ENCODE peak calls at places on chromosomes 12 and 14, in seven cellular contexts. One of them, this sample, is unnamed.

GRCh38 chr12:3107071-3107583 is 29.9 kb downstream of the TSPAN9 start:
- DNase-seq in effector CD4-positive, alpha-beta T cell: no peak
- DNase-seq in GM18507: no peak
- DNase-seq in stimulated activated CD4-positive, alpha-beta T cell treated with anti-CD3 and anti-CD28 coated beads, Interleukin-12 subunit alpha, Interleukin-12 subunit beta, amount 100 ng/mL, for 4 hours: no peak
- DNase-seq in suprapubic skin: no peak
- DNase-seq in central memory CD4-positive, alpha-beta T cell: no peak
- DNase-seq in NCI-H748 treated with DMSO at 0.1 percent for 48 hours: no peak
- DNase-seq in this sample: no peak

GRCh38 chr12:90280564-90281058 is 572.0 kb upstream of the ATP2B1 start:
- DNase-seq in central memory CD4-positive, alpha-beta T cell: no peak
- DNase-seq in GM18507: no peak
- DNase-seq in effector CD4-positive, alpha-beta T cell: no peak
- DNase-seq in NCI-H748 treated with DMSO at 0.1 percent for 48 hours: no peak
- DNase-seq in stimulated activated CD4-positive, alpha-beta T cell treated with anti-CD3 and anti-CD28 coated beads, Interleukin-12 subunit alpha, Interleukin-12 subunit beta, amount 100 ng/mL, for 4 hours: no peak
- DNase-seq in suprapubic skin: no peak
- DNase-seq in this sample: no peak

GRCh38 chr12:16939871-16940306 is 333.9 kb upstream of the LMO3 start:
- DNase-seq in NCI-H748 treated with DMSO at 0.1 percent for 48 hours: peak
- DNase-seq in suprapubic skin: no peak
- DNase-seq in central memory CD4-positive, alpha-beta T cell: no peak
- DNase-seq in GM18507: peak
- DNase-seq in stimulated activated CD4-positive, alpha-beta T cell treated with anti-CD3 and anti-CD28 coated beads, Interleukin-12 subunit alpha, Interleukin-12 subunit beta, amount 100 ng/mL, for 4 hours: no peak
- DNase-seq in effector CD4-positive, alpha-beta T cell: no peak
- DNase-seq in this sample: peak

GRCh38 chr14:87430810-87431209 is 562.2 kb downstream of the GALC start:
- DNase-seq in effector CD4-positive, alpha-beta T cell: no peak
- DNase-seq in NCI-H748 treated with DMSO at 0.1 percent for 48 hours: no peak
- DNase-seq in GM18507: no peak
- DNase-seq in central memory CD4-positive, alpha-beta T cell: no peak
- DNase-seq in stimulated activated CD4-positive, alpha-beta T cell treated with anti-CD3 and anti-CD28 coated beads, Interleukin-12 subunit alpha, Interleukin-12 subunit beta, amount 100 ng/mL, for 4 hours: no peak
- DNase-seq in suprapubic skin: no peak
- DNase-seq in this sample: no peak

GRCh38 chr12:131555197-131555820 is 155.6 kb upstream of the SFSWAP start:
- DNase-seq in suprapubic skin: no peak
- DNase-seq in NCI-H748 treated with DMSO at 0.1 percent for 48 hours: no peak
- DNase-seq in effector CD4-positive, alpha-beta T cell: no peak
- DNase-seq in stimulated activated CD4-positive, alpha-beta T cell treated with anti-CD3 and anti-CD28 coated beads, Interleukin-12 subunit alpha, Interleukin-12 subunit beta, amount 100 ng/mL, for 4 hours: no peak
- DNase-seq in GM18507: no peak
- DNase-seq in central memory CD4-positive, alpha-beta T cell: no peak
- DNase-seq in this sample: no peak

GRCh38 chr12:31872831-31873604 is 86.2 kb upstream of the RESF1 start:
- DNase-seq in GM18507: no peak
- DNase-seq in suprapubic skin: no peak
- DNase-seq in central memory CD4-positive, alpha-beta T cell: no peak
- DNase-seq in NCI-H748 treated with DMSO at 0.1 percent for 48 hours: no peak
- DNase-seq in effector CD4-positive, alpha-beta T cell: no peak
- DNase-seq in stimulated activated CD4-positive, alpha-beta T cell treated with anti-CD3 and anti-CD28 coated beads, Interleukin-12 subunit alpha, Interleukin-12 subunit beta, amount 100 ng/mL, for 4 hours: no peak
- DNase-seq in this sample: no peak

GRCh38 chr14:104913413-104913812 is 11.3 kb upstream of the PLD4 start:
- DNase-seq in central memory CD4-positive, alpha-beta T cell: no peak
- DNase-seq in GM18507: no peak
- DNase-seq in effector CD4-positive, alpha-beta T cell: no peak
- DNase-seq in suprapubic skin: peak
- DNase-seq in NCI-H748 treated with DMSO at 0.1 percent for 48 hours: no peak
- DNase-seq in stimulated activated CD4-positive, alpha-beta T cell treated with anti-CD3 and anti-CD28 coated beads, Interleukin-12 subunit alpha, Interleukin-12 subunit beta, amount 100 ng/mL, for 4 hours: no peak
- DNase-seq in this sample: no peak

GRCh38 chr14:101705733-101706508 is 55.6 kb upstream of the PPP2R5C start:
- DNase-seq in GM18507: no peak
- DNase-seq in central memory CD4-positive, alpha-beta T cell: peak
- DNase-seq in effector CD4-positive, alpha-beta T cell: peak
- DNase-seq in suprapubic skin: no peak
- DNase-seq in stimulated activated CD4-positive, alpha-beta T cell treated with anti-CD3 and anti-CD28 coated beads, Interleukin-12 subunit alpha, Interleukin-12 subunit beta, amount 100 ng/mL, for 4 hours: peak
- DNase-seq in NCI-H748 treated with DMSO at 0.1 percent for 48 hours: no peak
- DNase-seq in this sample: no peak

GRCh38 chr14:50389668-50390441 is 6.8 kb downstream of the CDKL1 start:
- DNase-seq in central memory CD4-positive, alpha-beta T cell: no peak
- DNase-seq in NCI-H748 treated with DMSO at 0.1 percent for 48 hours: no peak
- DNase-seq in suprapubic skin: no peak
- DNase-seq in stimulated activated CD4-positive, alpha-beta T cell treated with anti-CD3 and anti-CD28 coated beads, Interleukin-12 subunit alpha, Interleukin-12 subunit beta, amount 100 ng/mL, for 4 hours: no peak
- DNase-seq in GM18507: no peak
- DNase-seq in effector CD4-positive, alpha-beta T cell: no peak
- DNase-seq in this sample: no peak

GRCh38 chr12:64890873-64891468 is 66.5 kb downstream of the TBC1D30 start:
- DNase-seq in effector CD4-positive, alpha-beta T cell: no peak
- DNase-seq in stimulated activated CD4-positive, alpha-beta T cell treated with anti-CD3 and anti-CD28 coated beads, Interleukin-12 subunit alpha, Interleukin-12 subunit beta, amount 100 ng/mL, for 4 hours: no peak
- DNase-seq in NCI-H748 treated with DMSO at 0.1 percent for 48 hours: peak
- DNase-seq in central memory CD4-positive, alpha-beta T cell: peak
- DNase-seq in GM18507: peak
- DNase-seq in suprapubic skin: no peak
- DNase-seq in this sample: peak

GRCh38 chr12:116337312-116337711 is 59.8 kb upstream of the MED13L start:
- DNase-seq in suprapubic skin: no peak
- DNase-seq in central memory CD4-positive, alpha-beta T cell: no peak
- DNase-seq in effector CD4-positive, alpha-beta T cell: no peak
- DNase-seq in stimulated activated CD4-positive, alpha-beta T cell treated with anti-CD3 and anti-CD28 coated beads, Interleukin-12 subunit alpha, Interleukin-12 subunit beta, amount 100 ng/mL, for 4 hours: no peak
- DNase-seq in NCI-H748 treated with DMSO at 0.1 percent for 48 hours: no peak
- DNase-seq in GM18507: no peak
- DNase-seq in this sample: no peak

GRCh38 chr12:75943730-75944096 is 87.9 kb downstream of the PHLDA1 start:
- DNase-seq in central memory CD4-positive, alpha-beta T cell: no peak
- DNase-seq in stimulated activated CD4-positive, alpha-beta T cell treated with anti-CD3 and anti-CD28 coated beads, Interleukin-12 subunit alpha, Interleukin-12 subunit beta, amount 100 ng/mL, for 4 hours: no peak
- DNase-seq in suprapubic skin: no peak
- DNase-seq in effector CD4-positive, alpha-beta T cell: no peak
- DNase-seq in GM18507: no peak
- DNase-seq in NCI-H748 treated with DMSO at 0.1 percent for 48 hours: no peak
- DNase-seq in this sample: no peak

GRCh38 chr12:111227476-111228420 is 141.1 kb downstream of the PHETA1 start:
- DNase-seq in central memory CD4-positive, alpha-beta T cell: no peak
- DNase-seq in stimulated activated CD4-positive, alpha-beta T cell treated with anti-CD3 and anti-CD28 coated beads, Interleukin-12 subunit alpha, Interleukin-12 subunit beta, amount 100 ng/mL, for 4 hours: no peak
- DNase-seq in NCI-H748 treated with DMSO at 0.1 percent for 48 hours: no peak
- DNase-seq in suprapubic skin: no peak
- DNase-seq in GM18507: no peak
- DNase-seq in effector CD4-positive, alpha-beta T cell: no peak
- DNase-seq in this sample: no peak

GRCh38 chr12:14275886-14276285 is 89.6 kb upstream of the ATF7IP start:
- DNase-seq in stimulated activated CD4-positive, alpha-beta T cell treated with anti-CD3 and anti-CD28 coated beads, Interleukin-12 subunit alpha, Interleukin-12 subunit beta, amount 100 ng/mL, for 4 hours: no peak
- DNase-seq in GM18507: no peak
- DNase-seq in NCI-H748 treated with DMSO at 0.1 percent for 48 hours: no peak
- DNase-seq in central memory CD4-positive, alpha-beta T cell: peak
- DNase-seq in suprapubic skin: no peak
- DNase-seq in effector CD4-positive, alpha-beta T cell: no peak
- DNase-seq in this sample: peak

GRCh38 chr14:50607181-50607580 is 47.2 kb downstream of the ATL1 start:
- DNase-seq in effector CD4-positive, alpha-beta T cell: no peak
- DNase-seq in NCI-H748 treated with DMSO at 0.1 percent for 48 hours: no peak
- DNase-seq in central memory CD4-positive, alpha-beta T cell: no peak
- DNase-seq in suprapubic skin: no peak
- DNase-seq in GM18507: no peak
- DNase-seq in stimulated activated CD4-positive, alpha-beta T cell treated with anti-CD3 and anti-CD28 coated beads, Interleukin-12 subunit alpha, Interleukin-12 subunit beta, amount 100 ng/mL, for 4 hours: peak
- DNase-seq in this sample: no peak

GRCh38 chr14:65222434-65222833 is 120.1 kb upstream of the MAX start:
- DNase-seq in central memory CD4-positive, alpha-beta T cell: peak
- DNase-seq in NCI-H748 treated with DMSO at 0.1 percent for 48 hours: peak
- DNase-seq in suprapubic skin: no peak
- DNase-seq in effector CD4-positive, alpha-beta T cell: peak
- DNase-seq in GM18507: peak
- DNase-seq in stimulated activated CD4-positive, alpha-beta T cell treated with anti-CD3 and anti-CD28 coated beads, Interleukin-12 subunit alpha, Interleukin-12 subunit beta, amount 100 ng/mL, for 4 hours: peak
- DNase-seq in this sample: peak

GRCh38 chr12:26224657-26225056 is 29.3 kb downstream of the SSPN start:
- DNase-seq in GM18507: no peak
- DNase-seq in suprapubic skin: no peak
- DNase-seq in NCI-H748 treated with DMSO at 0.1 percent for 48 hours: no peak
- DNase-seq in central memory CD4-positive, alpha-beta T cell: no peak
- DNase-seq in effector CD4-positive, alpha-beta T cell: no peak
- DNase-seq in stimulated activated CD4-positive, alpha-beta T cell treated with anti-CD3 and anti-CD28 coated beads, Interleukin-12 subunit alpha, Interleukin-12 subunit beta, amount 100 ng/mL, for 4 hours: no peak
- DNase-seq in this sample: no peak

GRCh38 chr14:64623576-64624165 is 73.9 kb downstream of the PPP1R36 start:
- DNase-seq in stimulated activated CD4-positive, alpha-beta T cell treated with anti-CD3 and anti-CD28 coated beads, Interleukin-12 subunit alpha, Interleukin-12 subunit beta, amount 100 ng/mL, for 4 hours: no peak
- DNase-seq in effector CD4-positive, alpha-beta T cell: no peak
- DNase-seq in suprapubic skin: no peak
- DNase-seq in central memory CD4-positive, alpha-beta T cell: no peak
- DNase-seq in GM18507: no peak
- DNase-seq in NCI-H748 treated with DMSO at 0.1 percent for 48 hours: no peak
- DNase-seq in this sample: peak

GRCh38 chr14:37593496-37594237 is 1.4 kb downstream of the FOXA1 start:
- DNase-seq in stimulated activated CD4-positive, alpha-beta T cell treated with anti-CD3 and anti-CD28 coated beads, Interleukin-12 subunit alpha, Interleukin-12 subunit beta, amount 100 ng/mL, for 4 hours: no peak
- DNase-seq in NCI-H748 treated with DMSO at 0.1 percent for 48 hours: peak
- DNase-seq in effector CD4-positive, alpha-beta T cell: no peak
- DNase-seq in suprapubic skin: no peak
- DNase-seq in GM18507: no peak
- DNase-seq in central memory CD4-positive, alpha-beta T cell: no peak
- DNase-seq in this sample: no peak

GRCh38 chr12:57521475-57522018 is 1.1 kb upstream of the MBD6 start:
- DNase-seq in stimulated activated CD4-positive, alpha-beta T cell treated with anti-CD3 and anti-CD28 coated beads, Interleukin-12 subunit alpha, Interleukin-12 subunit beta, amount 100 ng/mL, for 4 hours: no peak
- DNase-seq in NCI-H748 treated with DMSO at 0.1 percent for 48 hours: no peak
- DNase-seq in suprapubic skin: no peak
- DNase-seq in effector CD4-positive, alpha-beta T cell: peak
- DNase-seq in central memory CD4-positive, alpha-beta T cell: no peak
- DNase-seq in GM18507: no peak
- DNase-seq in this sample: no peak

GRCh38 chr12:109822951-109823411 is 10.2 kb downstream of the TRPV4 start:
- DNase-seq in stimulated activated CD4-positive, alpha-beta T cell treated with anti-CD3 and anti-CD28 coated beads, Interleukin-12 subunit alpha, Interleukin-12 subunit beta, amount 100 ng/mL, for 4 hours: no peak
- DNase-seq in effector CD4-positive, alpha-beta T cell: no peak
- DNase-seq in suprapubic skin: no peak
- DNase-seq in central memory CD4-positive, alpha-beta T cell: no peak
- DNase-seq in NCI-H748 treated with DMSO at 0.1 percent for 48 hours: no peak
- DNase-seq in GM18507: no peak
- DNase-seq in this sample: no peak

This sample was measured in Jurkat, Clone E6-1.